ENCODE peak calls at places on chromosomes 6 and 20, in ten cellular contexts. Q is effector memory CD4-positive, alpha-beta T cell; G is tibial nerve; N is right atrium auricular region; X is adipocyte; Y is Panc1; P is sigmoid colon; A is uterus; S is heart right ventricle; C is CD4-positive, CD25-positive, alpha-beta regulatory T cell. K is an unnamed sample.

GRCh38 chr6:135962731-135963130 is 111.2 kb downstream of the PDE7B start:
- DNase-seq in Q (no peak), G (no peak), N (no peak), X (peak; percentile 16), Y (no peak), P (no peak), A (no peak), S (no peak), C (no peak), K (no peak)

GRCh38 chr6:80151641-80152040 is 45.2 kb downstream of the BCKDHB start:
- DNase-seq in Q (no peak), G (no peak), N (no peak), X (no peak), Y (no peak), P (no peak), A (no peak), S (no peak), C (no peak), K (no peak)

GRCh38 chr6:33677153-33677660 is 34.3 kb downstream of the UQCC2 start:
- DNase-seq in Q (no peak), G (no peak), N (no peak), X (peak; percentile 77), Y (no peak), P (no peak), A (no peak), S (no peak), C (no peak), K (no peak)

GRCh38 chr6:4930025-4930692 is 73.7 kb downstream of the RPP40 start:
- DNase-seq in Q (no peak), G (no peak), N (no peak), X (no peak), Y (no peak), P (no peak), A (no peak), S (no peak), C (no peak), K (no peak)

GRCh38 chr6:70636589-70636988 is 31.1 kb upstream of the SMAP1 start:
- DNase-seq in Q (no peak), G (no peak), N (no peak), X (no peak), Y (no peak), P (no peak), A (no peak), S (no peak), C (no peak), K (no peak)

GRCh38 chr6:20946037-20946436 is 411.8 kb downstream of the CDKAL1 start:
- DNase-seq in Q (no peak), G (no peak), N (no peak), X (no peak), Y (no peak), P (no peak), A (no peak), S (no peak), C (no peak), K (no peak)

GRCh38 chr20:7694940-7695567 is 245.2 kb downstream of the HAO1 start:
- DNase-seq in Q (no peak), G (no peak), N (no peak), X (no peak), Y (no peak), P (no peak), A (no peak), S (no peak), C (no peak), K (no peak)

GRCh38 chr6:10373642-10374359 is 41.1 kb downstream of the TFAP2A start:
- DNase-seq in Q (no peak), G (no peak), N (no peak), X (peak; percentile 62), Y (peak; percentile 56), P (no peak), A (no peak), S (no peak), C (no peak), K (no peak)

GRCh38 chr6:169070506-169071176 is 183.0 kb downstream of the THBS2 start:
- DNase-seq in Q (no peak), G (peak; percentile 65), N (peak; percentile 94), X (peak; percentile 99), Y (peak; percentile 98), P (peak; percentile 97), A (peak; percentile 95), S (peak; percentile 61), C (no peak), K (no peak)

GRCh38 chr6:108417027-108417426 is 122.2 kb downstream of the AFG1L start:
- DNase-seq in Q (no peak), G (no peak), N (no peak), X (no peak), Y (no peak), P (no peak), A (no peak), S (no peak), C (no peak), K (no peak)

DNA sequence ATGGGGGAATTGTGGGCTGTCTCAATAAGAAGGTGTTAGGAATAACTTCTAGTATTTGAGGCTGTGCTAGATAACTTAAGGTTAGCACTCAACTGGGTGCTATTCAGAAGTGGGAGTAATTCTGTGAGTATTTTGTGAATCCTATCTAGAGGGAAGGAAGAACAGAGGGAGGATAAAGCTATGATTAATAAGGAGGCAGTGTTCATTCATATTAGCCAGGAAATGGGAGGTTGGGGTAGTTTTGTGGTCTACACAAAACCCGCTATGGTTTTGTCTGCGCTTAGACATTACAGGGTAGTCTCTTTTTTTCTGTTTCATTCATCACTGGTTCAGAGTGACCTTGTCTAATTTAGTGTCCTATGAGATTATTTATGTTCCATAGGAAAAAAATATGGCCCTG is 341.0 kb downstream of the ARHGAP18 start:
- DNase-seq in Q (no peak), G (no peak), N (no peak), X (no peak), Y (no peak), P (no peak), A (no peak), S (no peak), C (no peak), K (no peak)
- H3K36me3 ChIP-seq in Q (no peaks in the 10 kb centered on the region), G (peaks cover 38% of the 10 kb centered on the region), N (peaks cover 34% of the 10 kb centered on the region), X (peaks cover 61% of the 10 kb centered on the region), Y (no peaks in the 10 kb centered on the region), P (no peaks in the 10 kb centered on the region), A (no peaks in the 10 kb centered on the region), S (peaks cover 79% of the 10 kb centered on the region), C (no peaks in the 10 kb centered on the region), K (no peaks in the 10 kb centered on the region)

DNA sequence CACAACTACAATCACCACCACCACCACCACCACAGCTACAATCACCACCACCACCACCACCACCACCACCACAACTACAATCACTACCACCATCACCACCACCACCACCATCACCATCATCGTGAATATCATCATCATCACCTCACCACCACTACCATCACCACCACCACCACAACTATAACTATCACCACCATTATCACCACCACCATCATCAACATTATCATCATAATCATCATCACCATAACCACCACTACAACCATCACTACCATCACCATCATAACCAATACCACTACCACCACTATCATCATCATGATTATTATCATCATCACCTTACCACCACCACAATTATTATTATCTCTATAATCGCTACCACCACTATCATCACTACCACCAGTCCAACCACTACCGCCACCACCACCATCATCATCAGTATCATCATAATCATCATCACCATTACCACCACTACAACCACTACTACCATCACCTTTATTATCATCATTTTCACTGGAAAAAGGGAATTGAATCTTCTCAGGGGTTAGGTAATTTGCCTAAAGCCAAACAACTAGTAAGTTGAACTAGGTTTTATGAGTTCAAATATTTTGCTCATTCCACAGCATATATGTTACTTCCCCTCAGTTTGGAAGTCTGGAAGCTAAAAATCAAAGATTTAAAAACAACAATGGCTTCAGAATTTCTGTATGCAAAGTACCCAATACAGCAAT is 8.4 kb downstream of the RIPOR2 start:
- DNase-seq in Q (no peak), G (no peak), N (no peak), X (no peak), Y (no peak), P (no peak), A (no peak), S (no peak), C (no peak), K (no peak)
- H3K4me1 ChIP-seq in Q (peaks cover 75% of the 10 kb centered on the region), G (peaks cover 20% of the 10 kb centered on the region), N (no peaks in the 10 kb centered on the region), X (peaks cover 43% of the 10 kb centered on the region), Y (no peaks in the 10 kb centered on the region), P (no peaks in the 10 kb centered on the region), A (peaks cover 22% of the 10 kb centered on the region), S (peaks cover 40% of the 10 kb centered on the region), C (peaks cover 89% of the 10 kb centered on the region), K (peaks cover 81% of the 10 kb centered on the region)

DNA sequence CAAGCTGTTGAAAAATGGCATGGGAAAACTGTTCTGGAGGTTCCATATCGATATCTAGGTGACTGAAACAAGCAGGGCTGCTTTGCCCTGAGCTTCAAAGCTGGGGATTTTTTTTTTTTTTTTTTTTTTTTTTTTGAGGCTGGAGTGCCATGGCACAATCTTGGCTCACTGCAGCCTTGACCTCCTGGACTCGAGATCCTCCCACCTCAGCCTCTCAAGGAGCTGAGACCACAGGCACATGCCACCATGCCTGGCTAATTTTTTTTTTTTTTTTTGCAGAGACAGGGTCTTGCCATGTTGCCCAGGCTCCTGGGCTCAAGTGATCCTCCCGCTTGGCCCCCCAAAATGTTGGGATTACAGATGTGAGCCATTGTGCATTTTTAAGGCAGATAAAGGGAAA is 11.0 kb downstream of the ERGIC3 start:
- DNase-seq in Q (no peak), G (no peak), N (no peak), X (no peak), Y (no peak), P (no peak), A (no peak), S (no peak), C (no peak), K (no peak)
- H3K36me3 ChIP-seq in Q (peaks cover 45% of the 10 kb centered on the region), G (peaks cover 99% of the 10 kb centered on the region), N (peaks cover 46% of the 10 kb centered on the region), X (peaks cover 84% of the 10 kb centered on the region), Y (peaks cover 8% of the 10 kb centered on the region), P (peaks cover 98% of the 10 kb centered on the region), A (no peaks in the 10 kb centered on the region), S (peaks cover 97% of the 10 kb centered on the region), C (peaks cover 54% of the 10 kb centered on the region), K (no peaks in the 10 kb centered on the region)

GRCh38 chr6:42968126-42968701 is 7.7 kb downstream of the GNMT start:
- DNase-seq in Q (no peak), G (no peak), N (no peak), X (no peak), Y (no peak), P (no peak), A (no peak), S (no peak), C (no peak), K (no peak)

GRCh38 chr6:42967228-42967627 is 6.7 kb downstream of the GNMT start:
- DNase-seq in Q (no peak), G (no peak), N (no peak), X (no peak), Y (no peak), P (no peak), A (no peak), S (no peak), C (no peak), K (peak; percentile 53)

GRCh38 chr6:42969431-42969830 is 8.9 kb downstream of the GNMT start:
- DNase-seq in Q (no peak), G (no peak), N (no peak), X (no peak), Y (no peak), P (no peak), A (no peak), S (no peak), C (no peak), K (peak; percentile 8)

GRCh38 chr6:42969934-42970333 is 9.0 kb downstream of the PEX6 start:
- DNase-seq in Q (no peak), G (no peak), N (no peak), X (no peak), Y (no peak), P (no peak), A (no peak), S (no peak), C (no peak), K (no peak)

DNA sequence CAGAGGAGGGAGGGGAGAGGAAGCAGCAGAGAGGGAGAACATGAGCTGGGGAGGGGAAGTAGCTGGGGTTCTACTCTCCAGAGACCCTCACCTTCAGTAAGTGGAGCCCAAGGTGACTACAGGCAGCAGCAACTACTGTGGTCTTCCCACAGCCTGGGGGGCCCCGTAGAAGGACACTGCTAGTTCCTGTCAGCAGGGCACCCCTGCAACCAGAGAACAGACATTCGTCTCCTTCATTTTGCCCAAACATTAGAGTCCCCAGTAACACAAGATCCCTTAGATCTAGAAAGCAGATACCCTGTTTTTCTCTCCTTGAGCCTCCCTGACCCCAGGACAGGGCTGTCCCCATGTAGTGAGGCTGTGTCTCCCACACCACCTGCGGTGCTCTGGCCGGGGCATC is 8.2 kb downstream of the GNMT start:
- DNase-seq in Q (no peak), G (no peak), N (no peak), X (no peak), Y (no peak), P (no peak), A (no peak), S (no peak), C (no peak), K (no peak)
- H3K4me1 ChIP-seq in Q (no peaks in the 10 kb centered on the region), G (no peaks in the 10 kb centered on the region), N (no peaks in the 10 kb centered on the region), X (peaks cover 12% of the 10 kb centered on the region), Y (peaks cover 6% of the 10 kb centered on the region), P (no peaks in the 10 kb centered on the region), A (no peaks in the 10 kb centered on the region), S (no peaks in the 10 kb centered on the region), C (no peaks in the 10 kb centered on the region), K (no peaks in the 10 kb centered on the region)

K was measured in left lung.